ENCODE peak calls at places on chromosome 17, in five cellular contexts. U, L, T, R and G are unnamed samples.

GRCh38 chr17:28746611-28747045 is 2.8 kb downstream of the TRAF4 start:
- DNase-seq in U (no peak), T (no peak), R (peak), L (no peak), G (peak)

GRCh38 chr17:43931062-43931571 is 11.2 kb downstream of the PPY start:
- DNase-seq in L (no peak), R (peak), T (no peak), U (peak), G (peak)

GRCh38 chr17:70863436-70864248 is 694.3 kb downstream of the KCNJ2 start:
- DNase-seq in U (no peak), L (no peak), T (no peak), R (peak), G (no peak)

GRCh38 chr17:29292992-29293889 is 707 bp downstream of the NUFIP2 start:
- DNase-seq in U (peak), R (peak), T (peak), L (no peak), G (peak)

GRCh38 chr17:61409301-61410099 is 9.9 kb downstream of the TBX2 start:
- DNase-seq in U (no peak), L (no peak), R (no peak), T (peak), G (peak)

GRCh38 chr17:17971431-17972125 is 622 bp downstream of the TOM1L2 start:
- DNase-seq in R (peak), L (no peak), U (peak), T (peak), G (peak)

GRCh38 chr17:68435876-68436842 is 21.1 kb downstream of the WIPI1 start:
- DNase-seq in L (peak), T (peak), U (peak), R (peak), G (no peak)

GRCh38 chr17:4272213-4272975 is 8.6 kb upstream of the ANKFY1 start:
- DNase-seq in R (no peak), T (no peak), U (no peak), L (no peak), G (no peak)

GRCh38 chr17:60327122-60327869 is 64.6 kb downstream of the USP32 start:
- DNase-seq in T (no peak), R (no peak), U (no peak), L (no peak), G (no peak)

GRCh38 chr17:1686086-1686485 is 1.4 kb upstream of the PRPF8 start:
- DNase-seq in T (no peak), R (no peak), U (no peak), L (no peak), G (no peak)

GRCh38 chr17:77598241-77598620 is 360.3 kb upstream of the TNRC6C start:
- DNase-seq in R (no peak), U (no peak), L (no peak), T (no peak), G (no peak)

GRCh38 chr17:39617100-39617445 is 9.4 kb upstream of the NEUROD2 start:
- DNase-seq in T (no peak), L (no peak), R (no peak), U (no peak), G (no peak)
- H3K4me3 ChIP-seq in T (no peak), L (no peak), R (no peak), U (no peak), G (no peak)

DNA sequence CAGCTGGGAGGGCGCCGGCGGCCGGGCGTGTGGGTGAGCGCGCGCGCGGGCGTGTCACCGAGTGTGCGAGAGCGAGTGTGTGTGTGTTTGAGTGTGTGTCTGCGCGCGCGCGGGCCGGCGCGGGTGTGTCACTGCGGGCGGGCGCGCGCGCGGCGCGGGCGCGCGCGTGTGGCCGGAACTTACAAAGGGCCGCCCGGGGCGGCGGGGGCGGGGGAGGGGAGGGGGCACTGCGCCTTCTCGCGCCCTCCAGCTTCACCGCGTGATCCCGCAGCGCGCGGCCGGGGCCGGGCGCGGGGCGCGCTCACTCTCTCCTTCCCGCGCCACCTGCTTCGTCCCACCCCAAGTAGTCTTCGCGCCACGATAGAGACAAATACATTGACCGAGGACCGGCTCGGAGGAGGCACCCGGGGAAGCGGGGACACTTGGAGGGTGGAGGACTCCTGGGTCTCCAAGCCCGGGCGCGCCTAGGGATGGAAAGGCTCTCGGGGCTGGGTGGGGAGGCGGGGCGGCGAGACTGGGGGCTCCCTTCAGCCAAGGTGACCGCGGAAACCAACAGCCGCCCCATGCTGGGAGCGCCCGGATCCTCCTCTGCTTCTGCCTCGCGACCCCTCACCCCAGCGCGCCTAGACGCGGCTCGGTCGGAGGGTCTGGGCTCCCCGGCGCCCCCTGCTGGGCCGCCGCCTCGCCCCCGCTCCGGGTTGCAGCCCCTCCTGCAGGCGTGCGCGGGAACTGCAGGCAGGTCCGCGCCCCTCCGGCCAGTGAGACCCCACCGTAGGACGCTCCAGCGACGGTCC is at the start of gene SRCIN1:
- DNase-seq in U (peak), T (peak), R (peak), L (no peak), G (peak)
- H3K4me3 ChIP-seq in U (peak), T (peak), R (peak), L (peak), G (peak)

DNA sequence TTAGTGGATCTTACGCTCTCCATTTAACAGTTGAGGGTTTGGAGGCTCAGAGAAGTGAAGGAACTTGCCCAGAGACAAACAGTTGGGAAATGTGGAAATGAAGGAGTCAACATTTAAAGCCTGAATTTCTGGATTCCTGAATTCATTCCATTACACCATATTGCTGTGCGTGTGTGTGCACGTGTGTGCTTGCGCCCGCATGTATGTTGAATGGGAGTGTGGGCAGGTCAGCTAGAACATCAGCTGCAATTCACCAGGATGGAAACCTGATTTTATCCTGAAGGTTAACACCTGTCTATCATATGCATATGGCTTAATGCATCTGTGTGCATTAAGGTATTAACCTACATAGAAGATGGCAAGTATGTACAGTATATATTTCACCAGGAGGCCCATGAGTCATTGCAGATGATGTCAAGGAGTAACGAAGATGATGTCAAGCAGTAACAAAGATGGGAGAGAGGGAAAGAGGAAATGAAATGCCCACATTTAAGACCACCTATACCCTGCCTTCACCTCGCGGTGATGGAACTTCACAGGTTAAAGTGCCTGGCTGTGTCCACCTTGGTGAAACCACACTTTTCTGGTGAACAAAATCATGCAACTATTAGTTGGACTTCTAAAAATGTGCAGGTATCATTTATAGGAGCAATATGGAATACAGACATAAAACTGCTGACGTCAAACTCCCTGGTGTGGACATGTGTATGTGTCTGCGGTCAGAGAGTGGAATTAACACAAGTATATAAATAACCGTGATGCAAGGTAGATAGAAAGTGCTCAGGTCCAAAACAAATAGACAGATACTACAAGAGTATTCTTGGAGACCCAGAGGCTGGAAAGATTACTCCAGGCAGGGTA is 832 bp upstream of the ADAP2 start:
- DNase-seq in U (no peak), R (no peak), L (no peak), T (no peak), G (no peak)
- H3K4me3 ChIP-seq in U (no peak), R (peak), L (no peak), T (peak), G (no peak)

DNA sequence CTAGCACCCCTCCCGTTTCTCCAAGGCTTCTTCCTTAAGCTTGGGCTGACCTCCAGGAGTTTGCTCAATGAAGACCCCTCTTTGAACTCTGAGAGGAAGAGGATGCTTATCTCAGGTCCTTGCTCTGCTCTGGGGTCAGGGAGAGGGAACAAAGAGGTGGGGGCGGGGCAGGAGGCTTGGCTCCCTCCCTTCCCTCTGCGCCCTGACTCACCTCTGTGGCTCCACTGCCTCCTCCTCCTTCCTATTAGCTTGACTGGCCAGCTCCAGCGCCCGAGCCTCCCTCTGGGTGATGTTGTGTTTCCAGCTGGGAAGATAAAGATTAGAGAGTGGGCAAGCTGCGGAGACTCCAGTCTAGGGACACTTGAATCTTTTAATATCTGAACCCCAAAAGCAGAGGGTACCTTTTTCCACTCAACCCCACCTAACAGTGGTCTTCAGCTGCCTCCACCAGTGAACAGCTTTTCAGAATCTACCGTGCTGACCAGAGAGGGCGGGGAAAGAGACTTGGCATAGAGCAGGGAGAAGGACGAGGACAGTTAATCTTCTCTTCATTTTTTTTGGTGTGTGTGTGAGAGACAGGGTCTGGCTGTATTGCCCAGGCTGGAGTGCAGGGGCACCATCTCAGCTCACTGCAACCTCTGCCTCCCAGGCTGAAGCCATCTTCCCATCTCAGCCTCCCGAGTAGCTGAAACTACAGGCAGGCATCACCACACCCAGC is 6.7 kb downstream of the GIP start:
- DNase-seq in R (no peak), L (no peak), U (peak), T (no peak), G (no peak)
- H3K4me3 ChIP-seq in R (no peak), L (no peak), U (no peak), T (no peak), G (no peak)

DNA sequence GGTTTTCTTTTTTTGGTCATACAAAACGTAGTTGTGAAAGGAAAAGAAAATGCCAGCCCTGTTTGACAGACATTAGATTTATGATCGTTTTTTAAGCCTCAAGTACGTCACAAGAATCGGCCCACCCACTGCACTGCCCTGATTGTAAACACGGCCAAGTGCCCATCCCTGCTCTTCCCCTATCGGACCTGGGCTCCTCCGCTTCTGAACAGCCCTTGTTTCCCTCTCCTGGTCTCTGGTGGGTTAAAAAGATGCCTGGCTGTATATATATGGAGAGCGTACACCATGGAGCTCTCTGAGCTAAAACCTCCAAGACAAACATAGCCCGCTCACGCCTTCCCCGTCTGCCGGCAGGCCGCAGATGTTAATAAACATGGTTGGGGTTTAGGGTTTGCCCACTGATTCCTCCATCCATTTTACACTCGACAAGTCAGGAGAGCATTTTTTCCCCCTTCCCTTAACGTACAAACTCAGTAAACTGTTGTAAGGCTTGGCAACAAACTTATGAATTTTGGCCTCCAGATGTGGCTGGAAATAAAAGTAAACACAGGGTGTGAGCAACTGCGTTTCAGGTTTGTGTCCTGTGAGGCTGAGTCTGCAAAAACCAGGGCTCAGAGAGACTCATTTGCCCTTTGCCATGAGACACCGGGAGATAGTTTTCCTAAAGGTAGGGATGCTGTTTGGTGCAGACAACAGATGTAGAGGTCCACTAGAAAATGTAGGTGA is 325.9 kb downstream of the SOX9 start:
- DNase-seq in U (no peak), T (no peak), L (peak), R (no peak), G (peak)
- H3K4me3 ChIP-seq in U (no peak), T (no peak), L (peak), R (no peak), G (no peak)

DNA sequence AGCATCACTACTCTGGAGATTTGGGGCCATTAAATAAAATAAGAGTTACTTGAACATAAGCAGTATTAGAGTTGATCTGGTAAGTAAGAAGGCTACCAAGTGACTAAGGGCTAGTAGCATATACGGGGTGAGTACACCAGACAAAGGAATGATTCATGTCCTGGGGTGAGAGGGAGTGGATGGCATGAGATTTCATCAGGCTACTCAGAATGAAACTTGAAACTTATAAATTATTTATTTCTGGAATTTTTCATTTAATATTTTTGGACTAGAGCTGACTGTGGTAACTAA is 2.3 kb downstream of the SLFN5 start:
- DNase-seq in U (no peak), R (no peak), L (peak), T (no peak), G (no peak)
- H3K4me3 ChIP-seq in U (no peak), R (no peak), L (peak), T (no peak), G (no peak)

GRCh38 chr17:31310877-31311276 is 3.0 kb downstream of the EVI2B start:
- DNase-seq in T (no peak), U (no peak), R (no peak), L (no peak), G (no peak)
- H3K4me3 ChIP-seq in T (no peak), U (no peak), R (peak), L (no peak), G (no peak)

DNA sequence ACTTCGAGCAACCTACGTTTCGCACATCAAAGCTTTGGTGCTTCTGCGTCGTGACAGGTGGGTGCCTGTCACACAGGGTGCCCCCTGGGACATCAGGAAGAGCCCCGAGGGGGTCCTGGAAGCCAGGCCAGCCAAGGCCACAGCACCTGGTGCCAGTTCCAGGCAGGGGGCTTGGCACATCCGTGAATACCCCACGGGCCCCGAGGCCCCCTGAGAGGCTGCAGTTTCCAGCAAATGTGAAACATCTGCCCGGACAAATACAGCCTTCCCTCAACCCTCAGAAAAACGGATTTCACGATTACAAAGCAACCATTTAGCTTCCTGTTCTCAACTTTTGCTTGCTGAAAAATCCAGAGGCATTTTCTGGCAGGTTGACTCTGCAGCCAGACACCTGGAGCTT is 109.3 kb upstream of the METRNL start:
- DNase-seq in L (no peak), T (no peak), U (no peak), R (no peak), G (no peak)
- H3K4me3 ChIP-seq in L (no peak), T (no peak), U (no peak), R (no peak), G (no peak)

DNA sequence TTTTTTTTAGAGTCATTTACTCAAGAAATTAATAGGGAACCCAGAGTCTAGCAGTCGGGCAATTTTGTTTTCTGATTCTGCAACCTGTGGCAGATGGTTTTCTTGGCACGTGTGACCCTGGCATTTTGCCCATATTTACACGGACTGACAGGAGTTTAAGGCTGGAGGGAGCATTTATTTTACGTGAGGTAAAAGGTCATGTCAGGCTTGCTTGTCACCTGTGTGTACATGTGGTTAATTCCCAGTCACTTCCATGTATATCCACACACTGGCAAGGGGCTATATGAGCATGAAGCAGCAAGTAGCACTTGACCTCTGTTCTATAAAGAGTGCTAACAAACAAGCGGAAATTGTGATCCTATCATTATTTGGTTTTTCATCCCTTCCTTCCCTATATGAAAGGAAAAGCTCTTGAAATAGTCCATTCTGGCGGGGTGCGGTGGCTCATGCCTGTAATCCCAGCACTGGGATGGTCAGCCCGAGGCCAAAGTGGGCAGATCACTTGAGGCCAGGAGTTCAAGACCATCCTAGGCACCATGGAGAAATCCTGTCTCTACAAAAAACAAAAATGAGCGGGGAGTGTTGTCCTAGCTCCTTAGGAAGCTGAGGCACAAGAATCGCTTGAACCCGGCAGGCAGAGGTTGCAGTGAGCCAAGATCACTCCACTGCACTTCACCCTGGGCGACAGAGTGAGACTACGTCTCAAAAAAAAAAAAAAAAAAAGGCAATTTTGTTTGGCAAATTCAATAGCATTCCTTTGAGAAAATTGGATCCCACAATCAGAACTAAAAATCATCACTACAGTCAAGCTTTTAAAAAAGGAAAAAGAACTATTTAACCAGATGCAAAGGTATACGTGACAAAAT is 2.1 kb downstream of the SPAG9 start:
- DNase-seq in R (peak), T (peak), L (no peak), U (no peak), G (peak)
- H3K4me3 ChIP-seq in R (peak), T (no peak), L (peak), U (no peak), G (no peak)

GRCh38 chr17:39739885-39740356 is 2.2 kb downstream of the GRB7 start:
- DNase-seq in R (no peak), L (no peak), U (no peak), T (no peak), G (peak)
- H3K4me3 ChIP-seq in R (peak), L (no peak), U (no peak), T (peak), G (no peak)